ENCODE peak calls at places on chromosomes 6 and 20, in six cellular contexts. S, T, F, E, N and L are unnamed samples.

GRCh38 chr6:70281923-70282902 is 20.7 kb downstream of the COL9A1 start:
- DNase-seq in S (no peak), T (no peak), F (no peak), E (no peak), N (no peak), L (no peak)

GRCh38 chr6:53539561-53539960 is 5.3 kb downstream of the GCLC start:
- DNase-seq in S (no peak), T (no peak), F (no peak), E (no peak), N (no peak), L (no peak)

GRCh38 chr20:62428396-62429160 is 1.2 kb upstream of the RBBP8NL start:
- DNase-seq in S (no peak), T (no peak), F (no peak), E (no peak), N (no peak), L (no peak)

GRCh38 chr6:33815854-33816253 is 12.1 kb upstream of the MLN start:
- DNase-seq in S (peak; percentile 32), T (peak; percentile 40), F (no peak), E (peak; percentile 21), N (no peak), L (peak; percentile 28)

GRCh38 chr6:117506180-117506835 is 23.8 kb downstream of the DCBLD1 start:
- DNase-seq in S (no peak), T (peak; percentile 55), F (no peak), E (peak; percentile 67), N (no peak), L (no peak)

GRCh38 chr6:166493427-166494100 is 92.9 kb downstream of the RAMACL start:
- DNase-seq in S (no peak), T (no peak), F (no peak), E (no peak), N (no peak), L (no peak)

GRCh38 chr6:34243131-34243771 is 5.6 kb downstream of the SMIM29 start:
- DNase-seq in S (peak; percentile 21), T (no peak), F (no peak), E (peak; percentile 40), N (no peak), L (no peak)

GRCh38 chr6:143940011-143940597 is 68.0 kb downstream of the PLAGL1 start:
- DNase-seq in S (peak; percentile 73), T (peak; percentile 76), F (no peak), E (peak; percentile 62), N (no peak), L (peak; percentile 84)

GRCh38 chr6:56497691-56498090 is 145.0 kb downstream of the DST start:
- DNase-seq in S (no peak), T (no peak), F (no peak), E (no peak), N (no peak), L (no peak)

GRCh38 chr6:167140589-167141474 is 16.9 kb downstream of the GPR31 start:
- DNase-seq in S (no peak), T (no peak), F (no peak), E (no peak), N (no peak), L (no peak)

GRCh38 chr6:105805581-105806023 is 280.5 kb upstream of the PRDM1 start:
- DNase-seq in S (peak; percentile 42), T (no peak), F (no peak), E (no peak), N (no peak), L (no peak)

GRCh38 chr6:35058041-35058675 is 83.0 kb downstream of the TCP11 start:
- DNase-seq in S (no peak), T (no peak), F (no peak), E (no peak), N (no peak), L (no peak)

GRCh38 chr20:50600281-50600895 is 90.2 kb downstream of the PTPN1 start:
- DNase-seq in S (no peak), T (no peak), F (no peak), E (no peak), N (no peak), L (no peak)

GRCh38 chr20:19735446-19735845 is 22.6 kb upstream of the RIN2 start:
- DNase-seq in S (peak; percentile 96), T (no peak), F (peak; percentile 58), E (peak; percentile 92), N (peak; percentile 47), L (peak; percentile 23)

GRCh38 chr6:56860466-56860865 is 94.4 kb upstream of the BEND6 start:
- DNase-seq in S (peak; percentile 53), T (no peak), F (no peak), E (peak; percentile 44), N (no peak), L (no peak)

GRCh38 chr20:22430154-22430745 is 154.1 kb downstream of the FOXA2 start:
- DNase-seq in S (peak; percentile 35), T (no peak), F (no peak), E (peak; percentile 28), N (no peak), L (no peak)

GRCh38 chr6:112475083-112475482 is 128.0 kb downstream of the RFPL4B start:
- DNase-seq in S (no peak), T (no peak), F (no peak), E (peak; percentile 38), N (no peak), L (no peak)

GRCh38 chr20:32969356-32970114 is 34.7 kb downstream of the SUN5 start:
- DNase-seq in S (no peak), T (no peak), F (no peak), E (no peak), N (no peak), L (no peak)

GRCh38 chr6:1695546-1696494 is 86.1 kb downstream of the FOXC1 start:
- DNase-seq in S (no peak), T (no peak), F (no peak), E (no peak), N (peak; percentile 48), L (no peak)

GRCh38 chr20:9279905-9280304 is 211.0 kb downstream of the PLCB4 start:
- DNase-seq in S (no peak), T (no peak), F (no peak), E (no peak), N (no peak), L (no peak)

GRCh38 chr20:62704341-62704948 is 4.2 kb upstream of the NTSR1 start:
- DNase-seq in S (peak; percentile 100), T (peak; percentile 42), F (peak; percentile 76), E (peak; percentile 92), N (peak; percentile 41), L (no peak)

GRCh38 chr20:62159835-62160234 is 16.3 kb downstream of the SS18L1 start:
- DNase-seq in S (peak; percentile 85), T (no peak), F (no peak), E (no peak), N (no peak), L (peak; percentile 79)

GRCh38 chr6:119466226-119466625 is 116.7 kb upstream of the MAN1A1 start:
- DNase-seq in S (no peak), T (no peak), F (no peak), E (no peak), N (no peak), L (no peak)

GRCh38 chr6:55902796-55903195 is 27.4 kb upstream of the BMP5 start:
- DNase-seq in S (peak; percentile 13), T (no peak), F (no peak), E (peak; percentile 23), N (no peak), L (no peak)

GRCh38 chr20:36030143-36030542 is 61.8 kb downstream of the CNBD2 start:
- DNase-seq in S (no peak), T (no peak), F (no peak), E (peak; percentile 58), N (no peak), L (no peak)

GRCh38 chr6:64064919-64065318 is 429.3 kb downstream of the PHF3 start:
- DNase-seq in S (no peak), T (no peak), F (no peak), E (no peak), N (no peak), L (peak; percentile 3)

GRCh38 chr6:13924949-13925881 is at the start of gene RNF182:
- DNase-seq in S (peak; percentile 26), T (peak; percentile 60), F (no peak), E (no peak), N (no peak), L (no peak)

GRCh38 chr20:35171753-35172433 is at the start of gene PROCR:
- DNase-seq in S (peak; percentile 99), T (peak; percentile 58), F (peak; percentile 87), E (peak; percentile 93), N (peak; percentile 62), L (no peak)

GRCh38 chr6:95521181-95521580 is 56.2 kb upstream of the MANEA start:
- DNase-seq in S (no peak), T (no peak), F (no peak), E (no peak), N (no peak), L (no peak)

GRCh38 chr6:18503588-18504231 is 116.6 kb downstream of the RNF144B start:
- DNase-seq in S (peak; percentile 87), T (peak; percentile 57), F (peak; percentile 58), E (peak; percentile 87), N (no peak), L (peak; percentile 79)

GRCh38 chr6:7881765-7882500 is 28.7 kb downstream of the TXNDC5 start:
- DNase-seq in S (no peak), T (no peak), F (no peak), E (no peak), N (no peak), L (no peak)

GRCh38 chr20:17958326-17959256 is 10.0 kb downstream of the SNX5 start:
- DNase-seq in S (no peak), T (peak; percentile 60), F (no peak), E (no peak), N (no peak), L (peak; percentile 26)
- TF ChIP-seq CTCF in S (no peak), T (no peak), F (no peak), E (peak; percentile 20), N (no peak), L (no peak)

DNA sequence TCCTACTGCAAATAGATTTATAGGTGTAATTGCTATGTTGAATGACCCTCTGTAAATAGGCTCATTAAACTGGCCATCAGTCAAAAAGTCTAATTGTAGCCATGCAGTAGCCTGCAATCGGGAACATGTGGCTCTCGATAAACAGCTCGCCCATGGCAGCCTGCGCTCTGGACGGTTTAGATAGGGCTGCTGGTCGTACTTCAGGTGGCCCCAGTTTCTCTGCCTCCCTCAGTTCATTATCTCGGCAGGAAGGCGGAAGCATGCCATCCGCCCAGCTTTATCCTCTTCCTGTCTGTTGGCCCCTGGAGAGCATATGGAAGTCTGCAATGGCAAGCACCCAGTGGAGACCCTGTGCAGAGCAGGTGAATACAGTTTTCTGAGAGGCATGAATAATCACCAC is 143.1 kb downstream of the MBOAT1 start:
- DNase-seq in S (no peak), T (no peak), F (no peak), E (no peak), N (no peak), L (no peak)
- TF ChIP-seq CTCF in S (no peak), T (no peak), F (no peak), E (no peak), N (no peak), L (no peak)

GRCh38 chr6:30884521-30885480 is 482 bp downstream of the DDR1 start:
- DNase-seq in S (peak; percentile 66), T (peak; percentile 51), F (peak; percentile 47), E (peak; percentile 49), N (no peak), L (peak; percentile 58)
- TF ChIP-seq CTCF in S (no peak), T (no peak), F (no peak), E (no peak), N (no peak), L (no peak)

DNA sequence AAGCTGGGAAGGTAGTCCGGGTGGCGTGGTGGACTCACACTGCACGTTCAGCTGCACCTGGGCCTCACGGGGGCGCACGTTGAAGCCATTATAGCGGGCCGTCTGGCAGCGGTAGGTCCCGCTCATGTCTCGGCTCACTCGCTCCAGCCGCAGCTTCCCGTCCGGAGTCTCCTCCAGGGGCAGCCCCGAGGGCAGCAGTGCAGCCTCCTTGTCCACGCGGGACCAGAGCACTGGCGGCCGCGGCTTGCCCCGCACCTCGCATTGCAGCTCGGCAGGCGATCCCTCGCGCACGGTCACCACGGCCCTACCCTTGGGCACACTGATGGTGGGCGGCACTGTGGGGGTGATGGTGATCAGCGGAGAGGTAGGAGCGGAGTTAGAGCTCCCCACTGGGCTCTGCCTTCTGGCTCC is 47.6 kb downstream of the MDGA1 start:
- DNase-seq in S (no peak), T (no peak), F (no peak), E (no peak), N (no peak), L (peak; percentile 19)
- TF ChIP-seq CTCF in S (no peak), T (no peak), F (no peak), E (no peak), N (no peak), L (peak; percentile 20)